ENCODE peak calls at places on chromosomes 16 and 17, in six cellular contexts. U, K, Y, T, D and C are unnamed samples.

GRCh38 chr16:89150090-89150835 is 21.3 kb upstream of the CDH15 start:
- DNase-seq in U (no peak), K (no peak), Y (no peak), T (no peak), D (no peak), C (no peak)

GRCh38 chr17:72219824-72220473 is 99.1 kb downstream of the SOX9 start:
- DNase-seq in U (no peak), K (no peak), Y (no peak), T (no peak), D (no peak), C (no peak)

GRCh38 chr16:83533193-83533592 is 274.6 kb upstream of the HSBP1 start:
- DNase-seq in U (no peak), K (no peak), Y (peak), T (no peak), D (no peak), C (no peak)

GRCh38 chr17:9802701-9803100 is 11.3 kb upstream of the DHRS7C start:
- DNase-seq in U (no peak), K (no peak), Y (no peak), T (no peak), D (no peak), C (no peak)

GRCh38 chr16:73217654-73218053 is 169.7 kb upstream of the ZFHX3 start:
- DNase-seq in U (no peak), K (no peak), Y (no peak), T (no peak), D (no peak), C (no peak)

GRCh38 chr17:38560503-38561318 is 45.0 kb downstream of the SRCIN1 start:
- DNase-seq in U (no peak), K (no peak), Y (peak), T (peak), D (no peak), C (no peak)

GRCh38 chr17:74865504-74866197 is 6.0 kb upstream of the GRIN2C start:
- DNase-seq in U (no peak), K (no peak), Y (no peak), T (no peak), D (no peak), C (no peak)

GRCh38 chr17:489758-490329 is 137.2 kb upstream of the RPH3AL start:
- DNase-seq in U (peak), K (no peak), Y (peak), T (peak), D (no peak), C (peak)

GRCh38 chr17:68441064-68441770 is 16.1 kb downstream of the WIPI1 start:
- DNase-seq in U (no peak), K (peak), Y (no peak), T (peak), D (no peak), C (no peak)

GRCh38 chr17:50856431-50856830 is 9.7 kb downstream of the TOB1 start:
- DNase-seq in U (no peak), K (no peak), Y (no peak), T (no peak), D (no peak), C (no peak)

GRCh38 chr16:275041-275621 is 613 bp downstream of the RGS11 start:
- DNase-seq in U (no peak), K (no peak), Y (no peak), T (no peak), D (no peak), C (no peak)

GRCh38 chr16:34803683-34804416 is 1344.4 kb downstream of the TP53TG3F start:
- DNase-seq in U (no peak), K (no peak), Y (no peak), T (no peak), D (no peak), C (no peak)

GRCh38 chr17:2940352-2940751 is 123.1 kb downstream of the OR1D5 start:
- DNase-seq in U (peak), K (no peak), Y (no peak), T (peak), D (no peak), C (no peak)

GRCh38 chr17:74008196-74008595 is 195.3 kb upstream of the RPL38 start:
- DNase-seq in U (no peak), K (no peak), Y (no peak), T (peak), D (peak), C (no peak)

GRCh38 chr16:5027575-5028235 is 6.0 kb downstream of the NAGPA start:
- DNase-seq in U (no peak), K (no peak), Y (no peak), T (no peak), D (no peak), C (no peak)

GRCh38 chr16:75947626-75948239 is 221.4 kb upstream of the CPHXL start:
- DNase-seq in U (no peak), K (no peak), Y (no peak), T (no peak), D (no peak), C (no peak)

GRCh38 chr17:51258756-51259573 is 884 bp downstream of the MBTD1 start:
- DNase-seq in U (no peak), K (peak), Y (peak), T (peak), D (no peak), C (peak)

GRCh38 chr16:4412159-4412558 is 4.2 kb downstream of the CORO7 start:
- DNase-seq in U (no peak), K (no peak), Y (no peak), T (no peak), D (no peak), C (no peak)

GRCh38 chr16:4239020-4239419 is 2.9 kb downstream of the SRL start:
- DNase-seq in U (no peak), K (no peak), Y (no peak), T (no peak), D (no peak), C (no peak)

GRCh38 chr16:11414815-11415775 is 69.8 kb downstream of the RMI2 start:
- DNase-seq in U (no peak), K (no peak), Y (no peak), T (no peak), D (no peak), C (no peak)

GRCh38 chr16:47944589-47944988 is 211.2 kb downstream of the ABCC12 start:
- DNase-seq in U (no peak), K (no peak), Y (no peak), T (no peak), D (no peak), C (no peak)

GRCh38 chr17:47286198-47286914 is 32.7 kb downstream of the ITGB3 start:
- DNase-seq in U (no peak), K (no peak), Y (peak), T (no peak), D (no peak), C (no peak)

GRCh38 chr17:44531019-44531418 is 26.3 kb upstream of the FZD2 start:
- DNase-seq in U (no peak), K (no peak), Y (no peak), T (no peak), D (no peak), C (no peak)

GRCh38 chr16:58269526-58269925 is 25.3 kb downstream of the PRSS54 start:
- DNase-seq in U (no peak), K (no peak), Y (no peak), T (no peak), D (no peak), C (no peak)

GRCh38 chr16:57784334-57784733 is 18.0 kb downstream of the KIFC3 start:
- DNase-seq in U (no peak), K (no peak), Y (no peak), T (no peak), D (no peak), C (no peak)

GRCh38 chr17:42779942-42780815 is at the start of gene WNK4:
- DNase-seq in U (peak), K (peak), Y (peak), T (peak), D (no peak), C (no peak)

GRCh38 chr16:73232555-73233422 is 184.9 kb upstream of the ZFHX3 start:
- DNase-seq in U (no peak), K (peak), Y (peak), T (peak), D (peak), C (peak)

GRCh38 chr16:81715358-81716196 is 63.5 kb upstream of the PLCG2 start:
- DNase-seq in U (no peak), K (no peak), Y (no peak), T (no peak), D (no peak), C (no peak)

GRCh38 chr16:6682142-6682811 is 650.4 kb upstream of the RBFOX1 start:
- DNase-seq in U (peak), K (peak), Y (peak), T (no peak), D (no peak), C (peak)

GRCh38 chr16:6687593-6687992 is 645.1 kb upstream of the RBFOX1 start:
- DNase-seq in U (no peak), K (no peak), Y (no peak), T (no peak), D (no peak), C (no peak)

GRCh38 chr16:6689643-6690042 is 643.0 kb upstream of the RBFOX1 start:
- DNase-seq in U (no peak), K (no peak), Y (no peak), T (no peak), D (no peak), C (no peak)

DNA sequence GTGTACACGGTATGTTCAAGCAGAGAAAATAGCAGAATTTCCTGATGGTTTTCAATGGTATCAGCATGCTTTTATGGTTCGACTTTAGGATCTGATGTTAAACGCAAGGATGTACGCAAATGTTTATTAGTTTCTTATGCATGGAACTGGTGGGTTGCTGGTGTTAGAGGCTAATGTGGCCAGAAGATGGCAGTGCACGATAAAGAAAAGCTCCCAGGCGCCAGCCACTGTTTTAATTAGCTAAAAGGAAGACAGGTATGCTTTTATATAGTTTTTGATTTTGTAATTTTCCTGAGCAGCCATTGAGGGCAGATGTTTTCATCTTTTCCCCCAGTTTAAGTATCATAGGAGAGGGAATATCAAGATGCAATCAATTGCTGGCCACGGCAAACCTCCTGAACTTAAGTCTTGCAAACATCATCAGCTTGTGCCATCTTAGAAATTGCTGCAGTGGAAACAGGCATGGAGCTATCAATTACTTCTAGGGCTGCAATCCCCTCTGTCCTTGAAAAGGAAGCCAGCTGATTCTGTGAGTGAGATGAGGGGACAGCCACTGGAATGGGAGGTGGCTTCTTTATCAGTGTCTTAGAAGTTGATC is 648.5 kb upstream of the RBFOX1 start:
- DNase-seq in U (no peak), K (no peak), Y (peak), T (no peak), D (no peak), C (no peak)
- TF ChIP-seq CTCF in U (peak), K (peak), Y (peak), T (no peak), D (no peak), C (peak)

DNA sequence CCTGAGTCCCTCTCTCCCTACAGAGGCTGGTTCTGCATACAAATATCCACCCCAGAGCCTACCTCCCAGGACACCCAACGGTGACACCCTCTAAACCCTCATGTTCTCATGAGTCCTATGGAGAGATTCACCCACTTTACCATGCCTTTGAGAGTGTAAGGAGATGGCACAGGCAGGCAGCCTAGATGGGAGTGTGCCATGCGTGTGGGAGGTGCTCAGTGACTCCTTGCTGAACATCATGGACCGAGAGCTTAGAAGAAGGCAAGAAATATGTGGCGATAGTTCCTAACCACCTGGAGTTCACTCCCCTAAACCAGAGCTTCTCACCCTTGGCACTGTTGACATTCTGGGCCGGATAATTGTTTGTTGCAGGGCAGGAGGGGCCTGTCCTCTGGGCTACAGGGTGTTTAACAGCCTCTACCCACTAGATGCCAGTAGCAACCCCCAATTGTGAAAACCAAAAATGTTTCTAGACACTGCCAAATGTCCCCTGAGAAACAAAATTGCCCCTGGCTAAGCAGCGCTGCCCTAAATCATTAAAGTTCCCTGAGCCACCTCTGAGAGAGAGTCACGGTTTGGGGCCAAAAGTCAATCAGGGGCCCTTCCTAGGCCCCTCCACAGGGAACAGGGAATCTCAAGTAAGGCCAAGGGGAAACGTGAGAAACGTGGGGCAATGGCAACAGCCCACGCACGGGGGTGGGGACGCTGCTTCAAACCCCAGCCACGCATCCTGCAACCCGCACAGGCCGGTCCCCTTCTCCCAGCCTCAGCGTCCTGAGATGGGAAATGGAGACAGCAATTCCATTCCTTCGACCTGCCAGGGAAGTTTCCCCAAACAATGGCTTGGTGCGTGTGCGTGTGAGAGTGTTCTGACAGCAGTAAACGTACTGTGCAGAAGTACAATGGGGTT is 66.8 kb downstream of the C16orf78 start:
- DNase-seq in U (no peak), K (peak), Y (no peak), T (no peak), D (no peak), C (no peak)
- TF ChIP-seq CTCF in U (no peak), K (no peak), Y (no peak), T (no peak), D (no peak), C (no peak)

DNA sequence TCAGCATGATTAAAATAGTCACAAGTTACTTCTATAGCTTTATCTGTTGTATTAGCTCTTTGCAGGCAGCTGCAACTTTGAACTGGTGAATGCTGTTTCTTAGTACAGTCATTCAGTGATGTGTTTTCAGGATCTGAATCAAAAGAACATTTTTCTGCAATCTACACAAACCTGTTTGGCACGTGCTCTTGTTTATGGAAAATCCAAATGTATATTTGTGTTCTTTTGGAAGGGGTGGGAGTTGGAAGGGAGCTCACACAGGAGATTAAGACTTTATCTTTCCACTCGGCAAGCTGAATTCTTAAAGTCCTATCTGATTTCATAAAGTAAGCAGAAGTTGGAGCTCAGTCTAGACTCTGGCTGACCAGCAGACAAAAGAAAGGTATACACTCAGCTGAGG is 300.2 kb downstream of the MAP2K6 start:
- DNase-seq in U (no peak), K (no peak), Y (no peak), T (no peak), D (no peak), C (no peak)
- TF ChIP-seq CTCF in U (no peak), K (no peak), Y (no peak), T (no peak), D (no peak), C (no peak)

DNA sequence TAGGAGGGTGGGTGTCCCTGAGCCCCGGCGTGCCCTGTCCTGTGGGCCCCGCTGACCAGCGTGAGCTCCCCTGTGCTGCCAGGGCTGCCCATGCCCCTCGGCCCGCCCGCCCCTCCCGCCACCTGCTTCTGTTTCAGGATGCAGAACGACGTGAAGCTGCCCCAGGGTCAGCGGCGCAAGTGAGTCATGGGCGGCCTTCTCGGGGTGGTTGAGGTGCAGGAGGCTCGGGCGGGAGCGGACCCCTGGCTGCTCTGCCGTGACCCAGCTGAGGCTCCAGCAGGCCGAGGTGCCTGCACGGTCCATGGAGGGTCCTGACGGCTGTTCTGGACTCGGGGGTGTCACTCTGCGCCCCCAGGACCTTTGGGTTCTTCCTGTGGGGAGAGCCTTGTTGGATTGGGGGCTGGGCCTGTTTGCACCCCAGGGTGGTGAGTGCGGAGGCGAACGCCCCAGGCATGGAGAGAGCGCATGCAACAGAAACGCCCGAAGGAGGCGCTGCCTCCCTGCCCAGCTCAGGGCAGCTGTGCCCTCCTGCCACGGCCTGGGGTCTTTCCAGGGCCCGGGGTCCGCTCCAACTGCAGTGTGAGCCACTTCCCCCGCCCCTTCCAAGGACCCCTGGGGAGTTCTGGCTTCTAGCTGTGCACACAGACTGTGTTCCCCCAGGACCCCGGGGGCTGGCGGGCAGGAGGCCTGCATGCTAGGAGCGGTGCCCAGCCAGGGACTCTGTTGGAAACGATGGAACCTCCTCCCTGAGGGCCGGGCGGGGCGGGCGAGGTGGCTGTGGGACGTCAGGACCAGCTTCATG is 4.0 kb downstream of the SLC25A10 start:
- DNase-seq in U (no peak), K (no peak), Y (no peak), T (no peak), D (no peak), C (no peak)
- TF ChIP-seq CTCF in U (no peak), K (no peak), Y (no peak), T (no peak), D (no peak), C (no peak)

GRCh38 chr16:30602595-30603277 is 7.5 kb downstream of the ZNF689 start:
- DNase-seq in U (no peak), K (no peak), Y (peak), T (no peak), D (no peak), C (no peak)

GRCh38 chr16:30603945-30604315 is 6.3 kb downstream of the ZNF689 start:
- DNase-seq in U (no peak), K (no peak), Y (no peak), T (no peak), D (no peak), C (no peak)

GRCh38 chr16:30604316-30604947 is 5.8 kb downstream of the ZNF689 start:
- DNase-seq in U (no peak), K (no peak), Y (no peak), T (no peak), D (no peak), C (no peak)

GRCh38 chr16:30606004-30606403 is 4.2 kb downstream of the ZNF689 start:
- DNase-seq in U (no peak), K (no peak), Y (no peak), T (no peak), D (no peak), C (no peak)

DNA sequence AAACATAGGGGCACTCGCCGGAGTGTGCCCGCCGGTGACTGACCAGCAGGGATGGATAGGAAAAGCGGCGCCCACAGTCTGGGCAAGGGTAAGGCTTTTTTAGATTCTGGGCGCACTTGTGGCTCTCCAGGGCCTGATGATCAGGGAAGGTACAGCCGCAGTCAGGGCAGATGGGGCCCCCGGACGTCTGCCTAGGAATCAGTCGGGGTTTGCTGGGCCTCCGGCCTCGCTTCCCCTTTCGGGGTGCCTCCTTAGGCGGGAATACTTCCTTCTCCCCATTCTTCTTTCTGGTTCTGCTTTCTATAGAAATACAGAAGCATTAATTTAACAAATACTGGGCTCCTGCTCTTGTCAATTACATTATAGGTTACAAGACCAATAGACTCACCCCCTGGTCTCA is 5.0 kb downstream of the ZNF689 start:
- DNase-seq in U (no peak), K (no peak), Y (no peak), T (no peak), D (no peak), C (no peak)
- TF ChIP-seq CTCF in U (no peak), K (no peak), Y (no peak), T (no peak), D (no peak), C (no peak)